ENCODE peak calls at places on chromosomes 16 and 17, in five cellular contexts. O is heart left ventricle, K is IMR-90, V is Peyer's patch, A is sigmoid colon. N is an unnamed sample.

GRCh38 chr17:44069974-44070454 is 521 bp upstream of the G6PC3 start:
- DNase-seq in O (no peak), K (no peak), V (no peak), A (no peak), N (no peak)

GRCh38 chr17:70774339-70775110 is 605.2 kb downstream of the KCNJ2 start:
- DNase-seq in O (no peak), K (no peak), V (no peak), A (no peak), N (no peak)

GRCh38 chr17:45740553-45741330 is 43.4 kb upstream of the CRHR1 start:
- DNase-seq in O (peak; percentile 54), K (peak; percentile 13), V (no peak), A (peak; percentile 25), N (peak; percentile 21)

GRCh38 chr17:35170968-35171771 is 23.0 kb downstream of the SLC35G3 start:
- DNase-seq in O (no peak), K (peak; percentile 15), V (no peak), A (no peak), N (no peak)

GRCh38 chr17:64262125-64262421 is 987 bp downstream of the TEX2 start:
- DNase-seq in O (no peak), K (no peak), V (no peak), A (no peak), N (no peak)

GRCh38 chr17:61282377-61282776 is 117.3 kb upstream of the TBX2 start:
- DNase-seq in O (no peak), K (no peak), V (no peak), A (no peak), N (no peak)

GRCh38 chr17:75587718-75588545 is at the start of gene MYO15B:
- DNase-seq in O (peak; percentile 68), K (no peak), V (peak; percentile 86), A (peak; percentile 72), N (peak; percentile 60)

GRCh38 chr17:30235386-30236296 is at the start of gene SLC6A4:
- DNase-seq in O (no peak), K (no peak), V (no peak), A (no peak), N (no peak)

GRCh38 chr17:16380640-16381495 is at the start of gene UBB:
- DNase-seq in O (peak; percentile 98), K (peak; percentile 99), V (peak; percentile 98), A (peak; percentile 99), N (peak; percentile 95)

GRCh38 chr17:879546-879945 is 97.4 kb downstream of the MRM3 start:
- DNase-seq in O (peak; percentile 88), K (peak; percentile 48), V (peak; percentile 81), A (peak; percentile 86), N (peak; percentile 87)

GRCh38 chr17:79038545-79039135 is 14.7 kb downstream of the C1QTNF1 start:
- DNase-seq in O (no peak), K (peak; percentile 96), V (peak; percentile 58), A (peak; percentile 87), N (no peak)

DNA sequence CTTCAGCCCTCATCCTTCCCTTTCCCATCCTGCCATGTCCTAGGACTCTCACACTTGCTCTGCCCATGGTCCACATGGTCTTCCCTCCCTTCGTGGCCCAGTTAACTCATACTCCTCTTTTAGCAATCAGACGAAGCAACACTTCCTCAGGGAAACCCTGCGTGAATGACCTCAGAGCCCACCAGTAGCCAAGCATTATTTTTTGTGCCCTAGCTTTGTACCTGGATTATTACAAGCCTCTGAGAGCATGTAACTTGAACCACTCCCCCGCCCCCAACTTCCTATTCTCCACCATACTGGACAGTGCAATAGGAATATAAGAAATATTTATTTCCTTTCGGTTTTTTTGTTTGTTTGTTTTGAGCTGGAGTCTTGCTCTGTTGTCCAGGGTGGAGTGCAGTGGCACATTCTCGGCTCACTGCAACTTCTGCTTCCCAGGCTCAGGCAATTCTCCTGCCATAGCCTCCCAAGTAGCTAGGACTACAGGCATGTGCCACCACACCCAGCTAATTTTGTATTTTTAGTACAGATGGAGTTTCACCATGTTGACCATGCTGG is 2.9 kb downstream of the CPPED1 start:
- DNase-seq in O (no peak), K (no peak), V (no peak), A (no peak), N (no peak)
- H3K27ac ChIP-seq in O (no peak overlapping the region), K (no peak overlapping the region), V (no peak overlapping the region), A (no peak overlapping the region), N (no peak overlapping the region)

GRCh38 chr16:65124596-65124995 is 2.7 kb upstream of the CDH11 start:
- DNase-seq in O (no peak), K (no peak), V (no peak), A (no peak), N (no peak)
- H3K4me3 ChIP-seq in O (no peak overlapping the region), K (no peak overlapping the region), V (no peak overlapping the region), A (no peak overlapping the region), N (no peak overlapping the region)

DNA sequence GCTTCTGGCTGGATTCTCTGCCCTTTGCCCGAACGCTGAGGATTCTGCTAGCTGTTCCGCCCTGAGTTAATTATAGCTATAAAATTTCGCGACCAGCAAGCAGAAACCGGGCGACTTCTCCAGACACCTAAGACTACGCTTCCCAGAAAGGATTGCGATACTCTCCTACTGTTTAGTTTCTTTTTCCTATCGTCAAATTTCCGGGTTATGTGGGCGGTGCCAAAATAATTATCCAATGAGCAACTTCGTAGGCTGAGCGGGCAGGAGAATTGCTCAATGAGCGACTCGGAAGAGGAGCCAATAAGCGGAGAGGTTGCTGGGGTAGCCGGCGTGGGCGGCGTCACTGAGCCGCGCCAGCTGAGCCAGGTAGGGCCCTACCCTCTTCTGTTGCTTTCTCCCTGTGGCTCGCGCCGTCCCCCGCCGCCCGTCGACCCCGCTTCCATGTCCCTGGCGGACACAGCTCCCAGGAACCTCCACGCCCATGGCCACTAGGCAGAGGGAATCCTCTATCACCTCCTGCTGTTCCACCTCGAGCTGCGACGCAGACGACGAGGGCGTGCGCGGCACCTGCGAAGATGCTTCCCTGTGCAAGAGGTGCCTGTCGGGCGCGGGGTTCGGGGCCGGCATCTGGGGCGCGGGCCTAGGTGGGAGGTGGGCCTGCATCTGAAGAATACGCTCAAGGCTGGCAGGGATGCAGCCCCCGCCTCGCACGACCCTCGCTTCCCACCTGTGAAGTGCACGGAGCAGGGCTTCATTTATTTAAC is at the start of gene LCMT1:
- DNase-seq in O (peak; percentile 94), K (peak; percentile 97), V (peak; percentile 97), A (peak; percentile 97), N (peak; percentile 95)
- TF ChIP-seq POLR2A in O (peak; percentile 69), K (peak; percentile 63), V (peak; percentile 57), A (peak; percentile 54), N (peak; percentile 66)

GRCh38 chr16:68228652-68229051 is 7.3 kb downstream of the ESRP2 start:
- DNase-seq in O (no peak), K (no peak), V (peak; percentile 13), A (no peak), N (no peak)

GRCh38 chr16:68227850-68228553 is 7.9 kb downstream of the ESRP2 start:
- DNase-seq in O (no peak), K (no peak), V (peak; percentile 45), A (peak; percentile 64), N (no peak)

GRCh38 chr16:68230176-68230571 is 5.8 kb downstream of the ESRP2 start:
- DNase-seq in O (no peak), K (no peak), V (peak; percentile 43), A (peak; percentile 59), N (no peak)

GRCh38 chr16:68230956-68231355 is 5.0 kb downstream of the ESRP2 start:
- DNase-seq in O (no peak), K (no peak), V (peak; percentile 42), A (peak; percentile 60), N (no peak)

DNA sequence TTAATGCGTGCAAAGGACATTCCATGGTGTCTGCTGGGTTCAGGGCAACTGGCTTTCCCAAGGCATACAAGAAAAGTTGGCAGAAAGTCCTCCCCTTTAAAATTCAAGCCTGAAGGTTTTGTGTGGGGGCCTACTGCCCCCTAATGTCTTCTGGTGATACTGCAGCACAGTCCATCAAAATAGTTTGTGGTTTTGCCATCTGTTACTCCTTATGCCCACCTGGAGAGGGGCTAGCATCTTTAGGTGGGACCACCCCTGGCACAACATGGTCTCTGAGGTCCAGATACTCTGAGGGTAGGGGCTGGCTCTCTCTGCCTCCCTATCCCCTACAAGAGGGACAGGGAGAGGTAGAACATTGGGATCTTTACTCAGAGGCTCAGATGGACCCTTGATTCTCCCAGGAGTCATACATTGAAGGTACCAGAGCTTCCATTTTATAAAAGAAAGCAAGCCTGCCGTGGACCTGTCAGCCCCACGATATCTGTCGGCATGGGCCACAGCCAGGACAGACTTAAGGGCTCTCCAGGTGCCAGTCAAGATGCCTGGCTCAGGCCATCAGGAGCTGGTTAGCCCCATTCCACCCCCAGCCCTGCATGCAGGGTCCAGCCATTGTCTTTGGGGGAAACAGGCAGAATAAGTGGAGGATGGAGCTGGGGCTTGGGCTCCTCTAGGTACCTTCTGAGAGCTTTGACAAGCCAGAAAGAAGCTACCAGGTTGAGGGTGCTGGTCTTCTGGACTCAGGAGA is 6.3 kb downstream of the ESRP2 start:
- DNase-seq in O (no peak), K (peak; percentile 65), V (peak; percentile 71), A (peak; percentile 70), N (peak; percentile 51)
- H3K27ac ChIP-seq in O (peak overlapping the region; percentile 14), K (no peak overlapping the region), V (no peak overlapping the region), A (no peak overlapping the region), N (no peak overlapping the region)

GRCh38 chr17:81911277-81911961 is at the start of gene PCYT2:
- DNase-seq in O (peak; percentile 93), K (peak; percentile 73), V (peak; percentile 97), A (peak; percentile 96), N (peak; percentile 89)

GRCh38 chr17:81909231-81909630 is 2.0 kb downstream of the PCYT2 start:
- DNase-seq in O (no peak), K (no peak), V (no peak), A (no peak), N (no peak)

GRCh38 chr17:81908793-81909192 is 2.4 kb downstream of the PCYT2 start:
- DNase-seq in O (no peak), K (no peak), V (no peak), A (no peak), N (no peak)

GRCh38 chr17:81910840-81911276 is 341 bp downstream of the PCYT2 start:
- DNase-seq in O (no peak), K (no peak), V (no peak), A (peak; percentile 66), N (peak; percentile 46)

DNA sequence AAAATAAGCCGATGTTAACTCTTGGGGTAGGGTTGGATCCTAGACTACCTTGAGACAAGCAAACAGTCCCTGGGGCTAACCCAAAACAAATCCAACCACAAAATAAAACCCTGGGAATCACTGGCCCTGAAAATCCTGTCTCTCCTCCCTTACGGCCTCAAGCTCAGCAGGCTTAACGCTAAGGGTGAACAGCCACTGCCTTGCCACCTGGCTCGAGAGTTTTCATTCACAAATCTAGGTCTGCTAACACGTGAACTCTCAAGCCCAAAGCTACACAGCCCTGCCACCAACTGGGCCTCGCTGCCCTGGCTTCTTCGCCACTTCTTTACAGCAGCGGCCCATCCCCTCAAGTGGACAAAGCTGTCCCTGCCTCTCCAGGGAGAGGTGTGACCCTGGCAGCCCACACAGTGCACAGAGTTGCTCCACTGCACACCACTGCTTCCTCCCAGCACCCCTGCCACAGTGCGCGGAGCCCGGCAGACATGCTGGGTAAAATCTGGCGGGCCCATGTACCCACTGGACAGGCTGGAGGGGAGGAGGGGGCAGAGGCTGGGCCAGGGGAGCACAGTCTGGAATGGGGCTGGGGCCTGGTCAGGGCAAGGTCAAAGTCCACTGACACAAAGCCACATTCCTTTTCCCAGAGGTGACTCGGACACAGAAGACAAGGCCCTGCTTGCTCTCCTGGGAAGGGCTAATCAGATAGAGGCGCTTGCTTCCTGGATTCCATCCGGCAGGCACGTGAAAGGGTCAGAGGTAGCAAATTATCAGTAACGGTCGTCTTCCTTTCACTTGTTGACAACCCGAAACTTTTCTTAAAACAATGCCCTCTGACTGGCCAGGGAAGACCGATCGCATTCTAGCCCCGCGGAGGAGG is 996 bp downstream of the PCYT2 start:
- DNase-seq in O (no peak), K (no peak), V (peak; percentile 79), A (peak; percentile 68), N (no peak)
- H3K4me3 ChIP-seq in O (peak overlapping the region; percentile 84), K (peak overlapping the region; percentile 90), V (peak overlapping the region; percentile 61), A (peak overlapping the region; percentile 58), N (peak overlapping the region; percentile 46)

N was measured in uterus.